ENCODE peak calls at places on chromosomes 7 and 10, in seven cellular contexts. Q is HCT116, M is hepatocyte, X is HepG2, V is PC-9, Z is fibroblast of lung, J is K562. W is an unnamed sample. For H3K79me2, the result is how much of the 10 kb centered on the place peaks cover.

GRCh38 chr10:78290131-78290750 is 256.6 kb downstream of the RPS24 start:
- DNase-seq in Q (no peak), M (no peak), X (no peak), V (no peak), Z (peak), J (no peak), W (peak)

GRCh38 chr10:15280974-15281373 is 90.1 kb downstream of the FAM171A1 start:
- DNase-seq in Q (no peak), M (no peak), X (no peak), V (no peak), Z (no peak), J (no peak), W (no peak)

GRCh38 chr10:23368816-23369640 is 24.4 kb upstream of the C10orf67 start:
- DNase-seq in Q (no peak), M (no peak), X (no peak), V (no peak), Z (peak), J (no peak), W (no peak)

GRCh38 chr7:141115949-141116348 is 42.1 kb downstream of the TMEM178B start:
- DNase-seq in Q (no peak), M (no peak), X (no peak), V (no peak), Z (no peak), J (no peak), W (no peak)

GRCh38 chr7:80443336-80443735 is 68.5 kb downstream of the GNAT3 start:
- DNase-seq in Q (no peak), M (no peak), X (no peak), V (no peak), Z (no peak), J (no peak), W (no peak)

GRCh38 chr10:110436554-110437350 is 61.0 kb upstream of the DUSP5 start:
- DNase-seq in Q (no peak), M (no peak), X (no peak), V (no peak), Z (no peak), J (no peak), W (no peak)

GRCh38 chr10:69474688-69475432 is 23.6 kb downstream of the TSPAN15 start:
- DNase-seq in Q (no peak), M (peak), X (no peak), V (no peak), Z (peak), J (no peak), W (peak)

GRCh38 chr7:92137531-92137930 is 3.3 kb upstream of the CYP51A1 start:
- DNase-seq in Q (no peak), M (peak), X (no peak), V (no peak), Z (peak), J (no peak), W (no peak)

GRCh38 chr10:35563266-35563891 is 41.8 kb upstream of the GJD4 start:
- DNase-seq in Q (peak), M (peak), X (peak), V (no peak), Z (peak), J (peak), W (peak)

GRCh38 chr10:51892965-51893658 is 193.7 kb upstream of the CSTF2T start:
- DNase-seq in Q (peak), M (no peak), X (peak), V (no peak), Z (no peak), J (no peak), W (peak)

GRCh38 chr10:110007171-110007700 is 548 bp upstream of the ADD3 start:
- DNase-seq in Q (no peak), M (no peak), X (no peak), V (no peak), Z (peak), J (peak), W (peak)

GRCh38 chr7:1895664-1896515 is 225.8 kb downstream of the ELFN1 start:
- DNase-seq in Q (no peak), M (no peak), X (no peak), V (no peak), Z (no peak), J (no peak), W (no peak)

GRCh38 chr10:5595591-5596590 is 70.5 kb downstream of the ASB13 start:
- DNase-seq in Q (peak), M (no peak), X (no peak), V (peak), Z (peak), J (no peak), W (peak)

GRCh38 chr7:37706807-37707206 is 23.2 kb downstream of the GPR141 start:
- DNase-seq in Q (no peak), M (no peak), X (no peak), V (no peak), Z (no peak), J (no peak), W (no peak)

GRCh38 chr7:64541438-64542359 is 21.2 kb downstream of the ZNF680 start:
- DNase-seq in Q (peak), M (no peak), X (no peak), V (no peak), Z (peak), J (no peak), W (peak)

GRCh38 chr10:121595806-121596667 is 2.2 kb downstream of the FGFR2 start:
- DNase-seq in Q (no peak), M (peak), X (no peak), V (no peak), Z (no peak), J (no peak), W (no peak)

GRCh38 chr7:623464-623863 is 103.0 kb upstream of the DNAAF5 start:
- DNase-seq in Q (no peak), M (no peak), X (no peak), V (no peak), Z (no peak), J (no peak), W (no peak)

GRCh38 chr7:5200561-5201235 is 10.7 kb downstream of the WIPI2 start:
- DNase-seq in Q (no peak), M (no peak), X (no peak), V (no peak), Z (no peak), J (no peak), W (no peak)

GRCh38 chr7:130758429-130759056 is 24.5 kb upstream of the KLF14 start:
- DNase-seq in Q (peak), M (peak), X (peak), V (peak), Z (peak), J (peak), W (peak)

GRCh38 chr7:128708235-128708634 is 30.9 kb upstream of the CALU start:
- DNase-seq in Q (no peak), M (no peak), X (no peak), V (no peak), Z (no peak), J (no peak), W (no peak)

GRCh38 chr10:124560377-124560776 is 98.8 kb downstream of the LHPP start:
- DNase-seq in Q (no peak), M (peak), X (no peak), V (no peak), Z (peak), J (no peak), W (peak)

GRCh38 chr7:28536259-28536658 is 123.9 kb downstream of the CREB5 start:
- DNase-seq in Q (peak), M (peak), X (no peak), V (peak), Z (peak), J (no peak), W (peak)

GRCh38 chr7:36573066-36573465 is 151.2 kb downstream of the AOAH start:
- DNase-seq in Q (no peak), M (no peak), X (no peak), V (no peak), Z (no peak), J (no peak), W (no peak)

GRCh38 chr10:33215154-33215553 is 119.3 kb downstream of the NRP1 start:
- DNase-seq in Q (no peak), M (peak), X (no peak), V (no peak), Z (peak), J (no peak), W (peak)

GRCh38 chr10:96746503-96746902 is 26.2 kb upstream of the PIK3AP1 start:
- DNase-seq in Q (no peak), M (no peak), X (no peak), V (no peak), Z (no peak), J (no peak), W (no peak)

GRCh38 chr7:8254667-8255066 is 7.3 kb downstream of the ICA1 start:
- DNase-seq in Q (no peak), M (no peak), X (no peak), V (no peak), Z (no peak), J (no peak), W (no peak)

GRCh38 chr10:33234779-33235178 is 99.7 kb downstream of the NRP1 start:
- DNase-seq in Q (no peak), M (no peak), X (no peak), V (no peak), Z (peak), J (no peak), W (peak)

GRCh38 chr7:36607741-36608140 is 116.6 kb downstream of the AOAH start:
- DNase-seq in Q (no peak), M (no peak), X (no peak), V (no peak), Z (no peak), J (no peak), W (no peak)

GRCh38 chr10:123100030-123100762 is 35.6 kb upstream of the HMX3 start:
- DNase-seq in Q (no peak), M (no peak), X (no peak), V (peak), Z (no peak), J (peak), W (peak)

GRCh38 chr10:73159038-73159648 is 8.7 kb downstream of the ECD start:
- DNase-seq in Q (no peak), M (peak), X (peak), V (peak), Z (peak), J (peak), W (peak)

GRCh38 chr10:114526112-114526496 is 121.8 kb upstream of the AFAP1L2 start:
- DNase-seq in Q (no peak), M (no peak), X (no peak), V (no peak), Z (peak), J (no peak), W (no peak)

GRCh38 chr7:124723012-124723411 is 42.6 kb downstream of the GPR37 start:
- DNase-seq in Q (peak), M (no peak), X (peak), V (peak), Z (peak), J (no peak), W (no peak)

GRCh38 chr7:2982831-2983230 is 60.8 kb downstream of the CARD11 start:
- DNase-seq in Q (no peak), M (no peak), X (no peak), V (no peak), Z (no peak), J (no peak), W (no peak)

GRCh38 chr7:151138541-151138910 is 29.0 kb downstream of the GBX1 start:
- DNase-seq in Q (no peak), M (no peak), X (no peak), V (no peak), Z (no peak), J (no peak), W (no peak)

GRCh38 chr10:103120546-103120945 is 72.5 kb downstream of the NT5C2 start:
- DNase-seq in Q (no peak), M (no peak), X (no peak), V (no peak), Z (no peak), J (no peak), W (no peak)
- H3K79me2 ChIP-seq in Q (under half), M (under half), X (under half), V (under half), Z (under half), J (under half), W (half or more)

GRCh38 chr7:23476286-23477169 is 6.2 kb upstream of the IGF2BP3 start:
- DNase-seq in Q (no peak), M (no peak), X (no peak), V (no peak), Z (no peak), J (no peak), W (no peak)
- H3K4me3 ChIP-seq in Q (no peak), M (no peak), X (peak), V (peak), Z (no peak), J (peak), W (no peak)

DNA sequence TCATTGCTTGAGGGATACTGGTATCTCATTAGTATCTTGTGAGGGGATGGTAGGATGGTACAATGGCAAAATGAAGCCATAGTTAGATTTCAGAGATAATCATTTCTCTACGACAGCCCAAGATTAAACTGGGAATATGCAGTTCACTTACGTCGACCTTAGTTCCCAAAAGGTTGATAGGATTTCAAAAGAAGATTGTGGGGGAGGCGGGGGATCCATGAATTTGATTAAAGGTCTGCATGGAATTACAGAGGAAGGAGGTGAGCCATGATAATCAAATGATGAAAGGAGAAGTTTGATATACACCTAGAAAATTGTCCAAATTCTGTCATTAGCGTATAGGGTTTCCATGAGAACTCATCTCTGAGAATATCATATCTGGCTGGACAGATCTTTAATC is 206.6 kb downstream of the CELF2 start:
- DNase-seq in Q (no peak), M (no peak), X (no peak), V (no peak), Z (no peak), J (no peak), W (no peak)
- H3K79me2 ChIP-seq in Q (under half), M (under half), X (under half), V (under half), Z (under half), J (under half), W (under half)

GRCh38 chr10:132366499-132366898 is 30.5 kb upstream of the PWWP2B start:
- DNase-seq in Q (no peak), M (no peak), X (no peak), V (no peak), Z (no peak), J (no peak), W (no peak)
- H3K4me3 ChIP-seq in Q (no peak), M (no peak), X (no peak), V (no peak), Z (no peak), J (no peak), W (no peak)

W was measured in GM23248.